ENCODE peak calls at places on chromosomes 11 and 22, in five cellular contexts. I is ovary, M is PC-3, A is fibroblast of lung, H is progenitor cell of endocrine pancreas. Q is an unnamed sample.

GRCh38 chr11:76601712-76602111 is 68.8 kb downstream of the LRRC32 start:
- DNase-seq in I (no peak), M (no peak), A (no peak), H (no peak), Q (no peak)

GRCh38 chr11:76086713-76087635 is 119.3 kb downstream of the WNT11 start:
- DNase-seq in I (no peak), M (no peak), A (peak; percentile 73), H (no peak), Q (no peak)

GRCh38 chr11:34416088-34416487 is 22.6 kb upstream of the CAT start:
- DNase-seq in I (no peak), M (no peak), A (no peak), H (no peak), Q (no peak)

GRCh38 chr11:92227954-92228935 is 3.6 kb downstream of the FAT3 start:
- DNase-seq in I (no peak), M (no peak), A (peak; percentile 38), H (no peak), Q (no peak)

GRCh38 chr11:95912902-95913560 is 10.9 kb downstream of the MTMR2 start:
- DNase-seq in I (no peak), M (peak; percentile 47), A (peak; percentile 60), H (no peak), Q (no peak)

GRCh38 chr22:46036558-46037408 is 59.8 kb upstream of the WNT7B start:
- DNase-seq in I (peak; percentile 49), M (peak; percentile 57), A (peak; percentile 49), H (peak; percentile 9), Q (no peak)

GRCh38 chr11:130916910-130917309 is 631 bp upstream of the SNX19 start:
- DNase-seq in I (no peak), M (no peak), A (no peak), H (no peak), Q (no peak)

GRCh38 chr22:39481054-39481453 is 21.0 kb upstream of the MIEF1 start:
- DNase-seq in I (no peak), M (no peak), A (peak; percentile 22), H (no peak), Q (no peak)

GRCh38 chr11:128472128-128473110 is 114.9 kb downstream of the ETS1 start:
- DNase-seq in I (peak; percentile 53), M (peak; percentile 77), A (peak; percentile 68), H (no peak), Q (no peak)

GRCh38 chr11:6992026-6992425 is 28.1 kb downstream of the ZNF214 start:
- DNase-seq in I (no peak), M (no peak), A (peak; percentile 11), H (no peak), Q (no peak)

GRCh38 chr11:74023291-74023690 is 14.4 kb upstream of the UCP3 start:
- DNase-seq in I (no peak), M (no peak), A (no peak), H (no peak), Q (no peak)

GRCh38 chr22:30646518-30647160 is 11.1 kb downstream of the SLC35E4 start:
- DNase-seq in I (no peak), M (no peak), A (no peak), H (no peak), Q (no peak)

GRCh38 chr22:30648825-30649224 is 13.2 kb downstream of the SLC35E4 start:
- DNase-seq in I (no peak), M (no peak), A (no peak), H (no peak), Q (no peak)

GRCh38 chr22:30650508-30651116 is 15.0 kb downstream of the SLC35E4 start:
- DNase-seq in I (no peak), M (no peak), A (no peak), H (no peak), Q (no peak)

GRCh38 chr22:30649430-30650007 is 13.9 kb downstream of the SLC35E4 start:
- DNase-seq in I (no peak), M (peak; percentile 90), A (peak; percentile 93), H (no peak), Q (peak; percentile 76)

DNA sequence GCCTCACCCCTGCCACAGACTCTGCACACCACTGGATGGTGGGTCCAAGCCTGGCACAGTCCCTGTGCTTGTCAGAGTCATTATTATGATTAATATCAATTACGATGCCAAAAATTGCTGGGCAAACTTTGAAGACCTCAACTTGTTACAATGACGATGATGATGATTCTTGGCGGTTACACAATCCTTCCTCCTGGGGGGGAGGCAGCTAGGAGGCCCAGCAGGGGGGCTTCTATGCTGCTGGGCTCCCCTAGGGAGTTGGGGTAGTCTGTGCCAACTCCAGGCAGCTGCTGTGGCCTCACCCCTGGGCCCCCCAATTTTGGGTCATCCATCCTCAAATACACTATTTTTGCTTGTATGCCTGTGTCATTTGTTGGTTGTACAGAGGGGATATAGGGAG is 12.0 kb downstream of the SLC35E4 start:
- DNase-seq in I (no peak), M (peak; percentile 15), A (no peak), H (no peak), Q (no peak)
- TF ChIP-seq CTCF in I (no peak), M (no peak), A (no peak), H (no peak), Q (no peak)

GRCh38 chr22:20771918-20772625 is 1.8 kb upstream of the SERPIND1 start:
- DNase-seq in I (no peak), M (no peak), A (no peak), H (no peak), Q (no peak)
- TF ChIP-seq CTCF in I (no peak), M (peak; percentile 37), A (no peak), H (peak; percentile 49), Q (no peak)

GRCh38 chr11:87039371-87039770 is 1.6 kb downstream of the TMEM135 start:
- DNase-seq in I (peak; percentile 41), M (no peak), A (peak; percentile 28), H (no peak), Q (no peak)

GRCh38 chr11:87036756-87037449 is 831 bp upstream of the TMEM135 start:
- DNase-seq in I (no peak), M (peak; percentile 51), A (peak; percentile 5), H (peak; percentile 10), Q (no peak)

GRCh38 chr11:87035976-87036583 is 1.7 kb upstream of the TMEM135 start:
- DNase-seq in I (no peak), M (no peak), A (no peak), H (no peak), Q (no peak)

GRCh38 chr11:87038235-87038960 is 664 bp downstream of the TMEM135 start:
- DNase-seq in I (no peak), M (peak; percentile 27), A (no peak), H (no peak), Q (no peak)

DNA sequence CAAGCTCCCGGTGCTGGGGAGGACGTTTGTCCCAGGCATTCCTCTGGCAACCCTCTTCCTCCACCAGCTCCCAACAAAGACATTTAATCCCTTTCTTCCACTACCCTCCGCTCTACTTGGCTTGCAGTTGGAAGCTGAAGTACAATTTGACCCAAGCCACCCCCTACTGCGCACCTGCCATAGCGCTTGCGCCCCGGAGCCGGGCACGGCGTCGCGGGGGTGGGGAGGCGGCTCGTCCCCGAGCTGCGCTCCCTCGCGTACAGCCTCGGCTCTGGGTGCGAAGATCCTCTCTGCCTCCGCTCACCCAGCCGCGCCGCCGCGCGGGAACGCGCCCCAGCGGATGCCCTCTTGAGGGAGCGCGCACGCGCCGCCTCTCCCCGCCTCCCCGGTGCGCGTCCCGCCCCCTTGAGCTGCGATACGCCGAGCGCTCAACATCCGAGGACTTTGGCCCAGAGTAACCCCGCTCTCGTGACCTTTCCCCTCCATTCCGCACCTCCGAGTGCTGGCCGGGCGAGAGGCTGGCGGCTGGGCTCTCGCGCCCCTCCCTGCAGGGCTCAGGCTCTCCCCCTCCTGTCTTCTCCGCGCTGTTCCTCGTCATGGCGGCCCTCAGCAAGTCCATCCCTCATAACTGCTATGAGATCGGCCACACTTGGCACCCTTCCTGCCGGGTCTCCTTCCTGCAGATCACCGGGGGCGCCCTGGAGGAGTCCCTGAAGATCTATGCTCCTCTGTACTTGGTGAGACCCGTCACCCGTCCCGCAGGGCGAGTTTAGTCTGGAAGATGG is at the start of gene TMEM135:
- DNase-seq in I (peak; percentile 94), M (peak; percentile 98), A (peak; percentile 87), H (peak; percentile 93), Q (peak; percentile 95)
- TF ChIP-seq CTCF in I (no peak), M (peak; percentile 13), A (peak; percentile 1), H (no peak), Q (no peak)

GRCh38 chr11:64655901-64656601 is 65.0 kb downstream of the SLC22A12 start:
- DNase-seq in I (no peak), M (no peak), A (no peak), H (no peak), Q (no peak)

GRCh38 chr11:64654439-64654838 is 63.4 kb downstream of the SLC22A12 start:
- DNase-seq in I (no peak), M (no peak), A (no peak), H (no peak), Q (no peak)

GRCh38 chr11:64659417-64660144 is 63.4 kb downstream of the NRXN2 start:
- DNase-seq in I (no peak), M (peak; percentile 93), A (peak; percentile 90), H (no peak), Q (peak; percentile 76)

GRCh38 chr11:64654958-64655541 is 64.0 kb downstream of the SLC22A12 start:
- DNase-seq in I (no peak), M (no peak), A (no peak), H (no peak), Q (no peak)

GRCh38 chr11:64656797-64657196 is 65.8 kb downstream of the SLC22A12 start:
- DNase-seq in I (no peak), M (no peak), A (no peak), H (no peak), Q (no peak)
- TF ChIP-seq CTCF in I (no peak), M (peak; percentile 10), A (no peak), H (peak; percentile 55), Q (no peak)

DNA sequence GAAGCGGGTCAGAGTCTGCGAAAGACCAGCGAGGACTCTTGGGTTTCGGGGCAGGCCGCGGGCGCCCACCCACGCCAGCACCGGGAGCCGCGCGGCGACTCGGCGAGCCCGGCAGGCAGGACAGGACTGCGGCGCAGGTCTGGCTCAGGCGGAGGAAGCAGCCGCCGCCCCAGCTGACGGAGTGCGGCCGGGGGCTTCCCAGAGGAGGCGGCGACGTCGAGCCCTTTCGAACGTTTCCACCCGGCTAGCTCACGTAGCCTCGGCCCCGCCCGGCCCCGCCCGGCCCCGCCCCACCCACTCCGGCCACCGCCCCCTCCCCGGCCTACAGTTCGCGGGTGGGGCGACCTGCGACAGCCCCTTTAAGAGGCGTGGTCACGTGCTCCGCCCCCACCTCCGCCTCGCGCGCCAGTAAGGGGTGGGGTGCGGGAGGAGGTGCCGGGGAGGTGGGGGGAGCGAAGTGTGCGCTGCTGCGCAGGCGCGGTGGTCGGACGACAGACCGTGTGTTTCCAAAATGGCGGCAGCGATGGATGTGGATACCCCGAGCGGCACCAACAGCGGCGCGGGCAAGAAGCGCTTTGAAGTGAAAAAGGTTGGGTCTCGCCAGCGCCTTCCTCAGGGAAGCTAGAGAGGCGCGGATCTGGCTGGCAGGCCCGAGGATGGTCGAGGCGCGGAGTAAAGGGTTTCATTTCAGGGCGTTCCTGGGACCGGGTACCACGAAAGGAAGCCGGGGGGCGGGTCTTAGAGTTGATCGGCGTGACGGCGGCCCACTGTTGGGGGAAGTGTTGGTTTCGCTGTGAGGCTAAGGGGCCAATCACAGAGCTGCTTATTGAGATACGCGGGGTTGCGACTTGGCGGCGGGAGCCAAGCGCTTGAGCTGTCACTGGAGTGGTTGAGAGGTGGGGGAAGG is at the start of gene RBX1:
- DNase-seq in I (peak; percentile 98), M (peak; percentile 94), A (peak; percentile 97), H (peak; percentile 97), Q (peak; percentile 94)
- TF ChIP-seq CTCF in I (no peak), M (no peak), A (no peak), H (no peak), Q (no peak)

Q was measured in RWPE1.